ENCODE peak calls at places on chromosomes 3 and 15, in four cellular contexts. I, K, F and U are unnamed samples.

GRCh38 chr3:177537612-177538011 is 340.3 kb upstream of the TBL1XR1 start:
- DNase-seq in K (no peak), I (no peak), F (no peak), U (no peak)

GRCh38 chr3:48877671-48878070 is 21.0 kb downstream of the SLC25A20 start:
- DNase-seq in F (no peak), I (no peak), K (no peak), U (no peak)

GRCh38 chr15:73244333-73244732 is 124.4 kb downstream of the HCN4 start:
- DNase-seq in K (no peak), F (no peak), I (no peak), U (peak)

GRCh38 chr3:133211449-133211848 is 173.3 kb downstream of the TMEM108 start:
- DNase-seq in K (no peak), I (no peak), F (no peak), U (no peak)

GRCh38 chr3:49403891-49404290 is 7.9 kb downstream of the RHOA start:
- DNase-seq in I (no peak), K (no peak), F (no peak), U (no peak)

GRCh38 chr15:28109626-28110415 is 10.7 kb upstream of the OCA2 start:
- DNase-seq in F (no peak), I (no peak), K (no peak), U (no peak)

GRCh38 chr3:62144482-62144881 is 228.9 kb downstream of the FEZF2 start:
- DNase-seq in K (no peak), F (no peak), I (no peak), U (no peak)

GRCh38 chr3:191331443-191331842 is 1.1 kb upstream of the UTS2B start:
- DNase-seq in I (no peak), F (no peak), K (no peak), U (no peak)

GRCh38 chr3:29642393-29643033 is 361.6 kb downstream of the RBMS3 start:
- DNase-seq in I (peak), K (peak), F (no peak), U (no peak)

GRCh38 chr3:143070977-143071551 is 48.5 kb upstream of the CHST2 start:
- DNase-seq in K (no peak), F (no peak), I (peak), U (peak)
- TF ChIP-seq CTCF in K (no peak), F (no peak), I (no peak), U (no peak)

GRCh38 chr3:141881702-141882101 is 5.3 kb downstream of the ATP1B3 start:
- DNase-seq in I (no peak), F (no peak), K (no peak), U (no peak)
- TF ChIP-seq CTCF in I (no peak), F (no peak), K (no peak), U (no peak)

GRCh38 chr15:41950127-41950483 is 22.3 kb downstream of the EHD4 start:
- DNase-seq in F (no peak), K (no peak), I (no peak), U (no peak)
- TF ChIP-seq CTCF in F (no peak), K (no peak), I (no peak), U (no peak)

GRCh38 chr3:156010829-156011228 is 109.5 kb upstream of the KCNAB1 start:
- DNase-seq in K (no peak), F (no peak), I (no peak), U (peak)
- TF ChIP-seq CTCF in K (peak), F (peak), I (no peak), U (peak)

GRCh38 chr3:101127991-101128390 is 134.8 kb upstream of the ABI3BP start:
- DNase-seq in F (no peak), K (no peak), I (no peak), U (no peak)

GRCh38 chr3:101133638-101134037 is 140.4 kb upstream of the ABI3BP start:
- DNase-seq in I (no peak), F (no peak), K (no peak), U (no peak)

GRCh38 chr3:101134331-101134730 is 141.1 kb upstream of the ABI3BP start:
- DNase-seq in I (no peak), F (no peak), K (no peak), U (no peak)

GRCh38 chr3:101128786-101129185 is 135.6 kb upstream of the ABI3BP start:
- DNase-seq in I (no peak), K (no peak), F (no peak), U (peak)

DNA sequence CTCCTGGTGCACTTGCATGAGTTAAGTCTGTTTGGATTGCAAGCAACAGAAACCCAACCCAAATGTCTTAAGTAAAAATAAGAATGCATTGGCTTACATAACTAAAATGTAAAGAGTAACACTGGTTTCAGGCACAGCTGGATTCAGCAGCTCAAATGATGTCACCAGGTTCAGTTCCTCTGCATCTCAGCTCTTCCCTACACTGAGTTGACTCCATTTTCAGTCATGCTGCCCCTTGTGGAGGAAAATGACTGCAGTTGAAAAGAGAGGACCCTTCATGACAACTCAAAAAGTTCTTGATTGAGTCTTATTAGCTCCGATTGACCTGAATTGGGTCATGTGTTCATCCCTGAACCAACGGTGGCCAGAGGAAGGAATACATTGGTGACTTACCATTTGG is 138.5 kb upstream of the ABI3BP start:
- DNase-seq in K (no peak), F (no peak), I (no peak), U (no peak)
- TF ChIP-seq CTCF in K (no peak), F (no peak), I (no peak), U (no peak)

GRCh38 chr3:115836944-115837343 is 213.6 kb downstream of the GAP43 start:
- DNase-seq in F (no peak), K (no peak), I (no peak), U (no peak)
- TF ChIP-seq CTCF in F (peak), K (peak), I (peak), U (no peak)

GRCh38 chr3:157347577-157348303 is 88.9 kb upstream of the PTX3 start:
- DNase-seq in I (no peak), F (no peak), K (no peak), U (no peak)
- TF ChIP-seq CTCF in I (peak), F (no peak), K (no peak), U (peak)